ENCODE peak calls at places on chromosome X, in five cellular contexts. One of them, this sample, is unnamed.

GRCh38 chrX:52608961-52609360 is 45.7 kb downstream of the SSX7 start:
- DNase-seq in T-helper 2 cell: no peak
- DNase-seq in upper lobe of left lung: no peak
- DNase-seq in NCI-H2107: no peak
- DNase-seq in EL: no peak
- DNase-seq in this sample: no peak

GRCh38 chrX:144916785-144917184 is 330.5 kb upstream of the SPANXN1 start:
- DNase-seq in T-helper 2 cell: no peak
- DNase-seq in upper lobe of left lung: no peak
- DNase-seq in NCI-H2107: no peak
- DNase-seq in EL: no peak
- DNase-seq in this sample: no peak

GRCh38 chrX:132171881-132172280 is 44.1 kb upstream of the FRMD7 start:
- DNase-seq in T-helper 2 cell: no peak
- DNase-seq in upper lobe of left lung: no peak
- DNase-seq in NCI-H2107: no peak
- DNase-seq in EL: no peak
- DNase-seq in this sample: no peak

GRCh38 chrX:121635141-121635540 is 587.7 kb downstream of the GLUD2 start:
- DNase-seq in T-helper 2 cell: no peak
- DNase-seq in upper lobe of left lung: no peak
- DNase-seq in NCI-H2107: no peak
- DNase-seq in EL: no peak
- DNase-seq in this sample: no peak

GRCh38 chrX:149531599-149531998 is 9.2 kb upstream of the EOLA1 start:
- DNase-seq in T-helper 2 cell: no peak
- DNase-seq in upper lobe of left lung: no peak
- DNase-seq in NCI-H2107: no peak
- DNase-seq in EL: no peak
- DNase-seq in this sample: no peak

GRCh38 chrX:15497865-15498264 is 2.7 kb upstream of the BMX start:
- DNase-seq in T-helper 2 cell: peak
- DNase-seq in upper lobe of left lung: peak
- DNase-seq in NCI-H2107: peak
- DNase-seq in EL: peak
- DNase-seq in this sample: peak

GRCh38 chrX:30196322-30196721 is 19.0 kb upstream of the MAGEB2 start:
- DNase-seq in T-helper 2 cell: no peak
- DNase-seq in upper lobe of left lung: no peak
- DNase-seq in NCI-H2107: no peak
- DNase-seq in EL: no peak
- DNase-seq in this sample: peak

GRCh38 chrX:30863969-30864368 is 25.1 kb downstream of the TAB3 start:
- DNase-seq in T-helper 2 cell: no peak
- DNase-seq in upper lobe of left lung: no peak
- DNase-seq in NCI-H2107: no peak
- DNase-seq in EL: no peak
- DNase-seq in this sample: no peak

GRCh38 chrX:72061091-72061490 is 70.6 kb downstream of the RTL5 start:
- DNase-seq in T-helper 2 cell: no peak
- DNase-seq in upper lobe of left lung: no peak
- DNase-seq in NCI-H2107: no peak
- DNase-seq in EL: no peak
- DNase-seq in this sample: peak

GRCh38 chrX:97987979-97988378 is 1104.3 kb downstream of the RPA4 start:
- DNase-seq in T-helper 2 cell: no peak
- DNase-seq in upper lobe of left lung: no peak
- DNase-seq in NCI-H2107: no peak
- DNase-seq in EL: no peak
- DNase-seq in this sample: no peak

GRCh38 chrX:76127341-76127740 is 45.5 kb upstream of the PBDC1 start:
- DNase-seq in T-helper 2 cell: no peak
- DNase-seq in upper lobe of left lung: no peak
- DNase-seq in NCI-H2107: no peak
- DNase-seq in EL: no peak
- DNase-seq in this sample: peak

GRCh38 chrX:152832520-152832919 is 1.7 kb downstream of the NSDHL start:
- DNase-seq in T-helper 2 cell: no peak
- DNase-seq in upper lobe of left lung: no peak
- DNase-seq in NCI-H2107: no peak
- DNase-seq in EL: no peak
- DNase-seq in this sample: no peak

GRCh38 chrX:6227445-6227820 is 1.2 kb downstream of the NLGN4X start:
- DNase-seq in T-helper 2 cell: no peak
- DNase-seq in upper lobe of left lung: no peak
- DNase-seq in NCI-H2107: no peak
- DNase-seq in EL: no peak
- DNase-seq in this sample: no peak

GRCh38 chrX:151899622-151900021 is 13.1 kb upstream of the MAGEA4 start:
- DNase-seq in T-helper 2 cell: no peak
- DNase-seq in upper lobe of left lung: no peak
- DNase-seq in NCI-H2107: no peak
- DNase-seq in EL: peak
- DNase-seq in this sample: peak

GRCh38 chrX:39507034-39507433 is 590.7 kb downstream of the BCOR start:
- DNase-seq in T-helper 2 cell: no peak
- DNase-seq in upper lobe of left lung: no peak
- DNase-seq in NCI-H2107: no peak
- DNase-seq in EL: no peak
- DNase-seq in this sample: no peak

GRCh38 chrX:68433155-68433980 is at the start of gene OPHN1:
- DNase-seq in T-helper 2 cell: no peak
- DNase-seq in upper lobe of left lung: peak
- DNase-seq in NCI-H2107: peak
- DNase-seq in EL: peak
- DNase-seq in this sample: peak

GRCh38 chrX:21398424-21398823 is 24.2 kb downstream of the CNKSR2 start:
- DNase-seq in T-helper 2 cell: no peak
- DNase-seq in upper lobe of left lung: no peak
- DNase-seq in NCI-H2107: no peak
- DNase-seq in EL: no peak
- DNase-seq in this sample: no peak

GRCh38 chrX:152725409-152725808 is 8.1 kb downstream of the CSAG1 start:
- DNase-seq in T-helper 2 cell: no peak
- DNase-seq in upper lobe of left lung: no peak
- DNase-seq in NCI-H2107: no peak
- DNase-seq in EL: no peak
- DNase-seq in this sample: no peak

GRCh38 chrX:80808854-80809493 is 703 bp downstream of the BRWD3 start:
- DNase-seq in T-helper 2 cell: no peak
- DNase-seq in upper lobe of left lung: peak
- DNase-seq in NCI-H2107: no peak
- DNase-seq in EL: peak
- DNase-seq in this sample: peak

GRCh38 chrX:115911967-115912366 is 258.6 kb upstream of the AGTR2 start:
- DNase-seq in T-helper 2 cell: no peak
- DNase-seq in upper lobe of left lung: no peak
- DNase-seq in NCI-H2107: no peak
- DNase-seq in EL: no peak
- DNase-seq in this sample: no peak

GRCh38 chrX:48897621-48898306 is at the start of the genes PQBP1 and TIMM17B:
- DNase-seq in T-helper 2 cell: peak
- DNase-seq in upper lobe of left lung: peak
- DNase-seq in NCI-H2107: peak
- DNase-seq in EL: peak
- DNase-seq in this sample: peak

GRCh38 chrX:44308869-44309268 is 34.6 kb downstream of the EFHC2 start:
- DNase-seq in T-helper 2 cell: no peak
- DNase-seq in upper lobe of left lung: no peak
- DNase-seq in NCI-H2107: no peak
- DNase-seq in EL: no peak
- DNase-seq in this sample: no peak

GRCh38 chrX:123803331-123803983 is 56.4 kb upstream of the XIAP start:
- DNase-seq in T-helper 2 cell: no peak
- DNase-seq in upper lobe of left lung: peak
- DNase-seq in NCI-H2107: peak
- DNase-seq in EL: peak
- DNase-seq in this sample: peak

GRCh38 chrX:151753313-151754041 is 18.9 kb downstream of the CNGA2 start:
- DNase-seq in T-helper 2 cell: no peak
- DNase-seq in upper lobe of left lung: peak
- DNase-seq in NCI-H2107: peak
- DNase-seq in EL: peak
- DNase-seq in this sample: peak

GRCh38 chrX:110167952-110168451 is 149.9 kb downstream of the AMMECR1 start:
- DNase-seq in T-helper 2 cell: peak
- DNase-seq in upper lobe of left lung: no peak
- DNase-seq in NCI-H2107: no peak
- DNase-seq in EL: peak
- DNase-seq in this sample: peak

GRCh38 chrX:66018585-66019309 is 21.1 kb downstream of the VSIG4 start:
- DNase-seq in T-helper 2 cell: no peak
- DNase-seq in upper lobe of left lung: no peak
- DNase-seq in NCI-H2107: no peak
- DNase-seq in EL: no peak
- DNase-seq in this sample: no peak

GRCh38 chrX:79270401-79270800 is 96.7 kb downstream of the ITM2A start:
- DNase-seq in T-helper 2 cell: peak
- DNase-seq in upper lobe of left lung: no peak
- DNase-seq in NCI-H2107: no peak
- DNase-seq in EL: no peak
- DNase-seq in this sample: peak

This sample was measured in dermis blood vessel endothelial cell.